ENCODE peak calls at places on chromosomes 12 and 14, in ten cellular contexts. G is body of pancreas, Z is endothelial cell of umbilical vein, D is cardiac muscle cell, I is AG04450, E is GM23338, S is lower lobe of right lung, M is thoracic aorta, A is sigmoid colon, N is psoas muscle. J is an unnamed sample.

GRCh38 chr14:81771876-81772275 is 238.2 kb upstream of the SEL1L start:
- DNase-seq in G (no peak), Z (no peak), D (no peak), I (no peak), E (no peak), S (no peak), M (no peak), A (no peak), N (no peak), J (no peak)

GRCh38 chr14:73834258-73834620 is 17.4 kb upstream of the PTGR2 start:
- DNase-seq in G (no peak), Z (no peak), D (no peak), I (no peak), E (no peak), S (no peak), M (no peak), A (no peak), N (no peak), J (no peak)

GRCh38 chr14:89056394-89056793 is 231.9 kb downstream of the TTC8 start:
- DNase-seq in G (no peak), Z (no peak), D (no peak), I (no peak), E (no peak), S (no peak), M (no peak), A (no peak), N (no peak), J (no peak)

GRCh38 chr12:102542816-102543448 is 62.6 kb upstream of the IGF1 start:
- DNase-seq in G (no peak), Z (no peak), D (no peak), I (no peak), E (no peak), S (no peak), M (no peak), A (no peak), N (no peak), J (no peak)

GRCh38 chr14:105087963-105088811 is 23.0 kb upstream of the GPR132 start:
- DNase-seq in G (peak), Z (no peak), D (peak), I (no peak), E (peak), S (peak), M (no peak), A (peak), N (no peak), J (no peak)

GRCh38 chr12:50620050-50620974 is 115.5 kb downstream of the DIP2B start:
- DNase-seq in G (no peak), Z (no peak), D (peak), I (no peak), E (peak), S (no peak), M (no peak), A (no peak), N (no peak), J (no peak)

GRCh38 chr12:57864382-57864781 is 17.9 kb upstream of the CTDSP2 start:
- DNase-seq in G (no peak), Z (no peak), D (no peak), I (no peak), E (peak), S (no peak), M (no peak), A (peak), N (no peak), J (no peak)

GRCh38 chr14:32560213-32560857 is 231.2 kb downstream of the AKAP6 start:
- DNase-seq in G (peak), Z (peak), D (peak), I (peak), E (peak), S (no peak), M (no peak), A (peak), N (no peak), J (peak)

GRCh38 chr12:75120202-75120774 is 89.4 kb downstream of the KCNC2 start:
- DNase-seq in G (no peak), Z (peak), D (no peak), I (no peak), E (no peak), S (no peak), M (no peak), A (no peak), N (no peak), J (no peak)

GRCh38 chr12:117441751-117442150 is 80.3 kb upstream of the NOS1 start:
- DNase-seq in G (peak), Z (no peak), D (peak), I (no peak), E (peak), S (no peak), M (no peak), A (peak), N (peak), J (peak)

GRCh38 chr12:11882301-11883019 is 188.3 kb upstream of the BCL2L14 start:
- DNase-seq in G (no peak), Z (peak), D (no peak), I (no peak), E (no peak), S (no peak), M (no peak), A (no peak), N (no peak), J (no peak)

GRCh38 chr14:65373671-65374039 is 38.9 kb upstream of the FUT8 start:
- DNase-seq in G (peak), Z (no peak), D (no peak), I (no peak), E (no peak), S (no peak), M (no peak), A (no peak), N (peak), J (peak)

GRCh38 chr14:93025055-93025454 is 90.7 kb downstream of the ITPK1 start:
- DNase-seq in G (no peak), Z (no peak), D (no peak), I (no peak), E (no peak), S (no peak), M (no peak), A (no peak), N (no peak), J (no peak)

GRCh38 chr12:2339022-2339431 is 286.2 kb downstream of the CACNA1C start:
- DNase-seq in G (no peak), Z (peak), D (peak), I (peak), E (no peak), S (no peak), M (no peak), A (no peak), N (no peak), J (no peak)

GRCh38 chr12:105234197-105234596 is 1.8 kb downstream of the APPL2 start:
- DNase-seq in G (no peak), Z (peak), D (no peak), I (no peak), E (no peak), S (no peak), M (no peak), A (no peak), N (no peak), J (no peak)

GRCh38 chr12:120775862-120776552 is 50.4 kb downstream of the ACADS start:
- DNase-seq in G (no peak), Z (no peak), D (peak), I (no peak), E (no peak), S (no peak), M (no peak), A (no peak), N (no peak), J (no peak)
- TF ChIP-seq CTCF in G (no peak), Z (no peak), D (peak), I (peak), E (no peak), S (peak), M (peak), A (no peak), N (peak), J (peak)

GRCh38 chr14:24085215-24085614 is 8.9 kb upstream of the PCK2 start:
- DNase-seq in G (no peak), Z (no peak), D (no peak), I (no peak), E (no peak), S (no peak), M (no peak), A (no peak), N (no peak), J (no peak)

GRCh38 chr14:24083462-24083861 is 10.6 kb upstream of the PCK2 start:
- DNase-seq in G (no peak), Z (no peak), D (no peak), I (no peak), E (no peak), S (no peak), M (no peak), A (no peak), N (no peak), J (no peak)

GRCh38 chr14:24086193-24086955 is 7.7 kb upstream of the PCK2 start:
- DNase-seq in G (no peak), Z (no peak), D (no peak), I (no peak), E (no peak), S (no peak), M (no peak), A (no peak), N (no peak), J (no peak)

GRCh38 chr14:24082411-24083080 is 11.2 kb downstream of the CPNE6 start:
- DNase-seq in G (no peak), Z (no peak), D (no peak), I (no peak), E (no peak), S (peak), M (no peak), A (no peak), N (peak), J (no peak)

DNA sequence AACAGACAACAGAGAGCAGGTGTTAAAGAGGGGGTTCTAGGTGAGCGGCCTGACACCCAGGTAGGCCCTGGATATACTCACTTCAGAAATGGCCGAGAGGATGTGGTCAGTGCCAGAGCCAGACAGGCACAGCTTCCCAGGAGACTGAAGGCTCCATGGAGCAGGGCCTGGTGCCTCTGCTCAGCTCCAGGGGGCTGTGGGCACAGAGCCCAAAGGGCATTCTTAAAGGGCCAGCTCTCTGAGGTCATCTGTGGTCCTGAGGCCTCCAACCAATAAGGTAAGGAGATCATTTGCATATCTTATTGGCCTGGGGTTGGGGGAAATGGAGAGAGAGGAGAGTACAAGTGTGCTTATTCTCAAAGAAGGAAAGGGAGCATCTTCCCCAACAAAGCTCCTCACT is 9.7 kb upstream of the PCK2 start:
- DNase-seq in G (no peak), Z (no peak), D (no peak), I (no peak), E (no peak), S (peak), M (no peak), A (no peak), N (no peak), J (no peak)
- H3K27ac ChIP-seq in G (no peak), Z (no peak), D (no peak), I (no peak), E (no peak), S (no peak), M (no peak), A (no peak), N (no peak), J (no peak)

DNA sequence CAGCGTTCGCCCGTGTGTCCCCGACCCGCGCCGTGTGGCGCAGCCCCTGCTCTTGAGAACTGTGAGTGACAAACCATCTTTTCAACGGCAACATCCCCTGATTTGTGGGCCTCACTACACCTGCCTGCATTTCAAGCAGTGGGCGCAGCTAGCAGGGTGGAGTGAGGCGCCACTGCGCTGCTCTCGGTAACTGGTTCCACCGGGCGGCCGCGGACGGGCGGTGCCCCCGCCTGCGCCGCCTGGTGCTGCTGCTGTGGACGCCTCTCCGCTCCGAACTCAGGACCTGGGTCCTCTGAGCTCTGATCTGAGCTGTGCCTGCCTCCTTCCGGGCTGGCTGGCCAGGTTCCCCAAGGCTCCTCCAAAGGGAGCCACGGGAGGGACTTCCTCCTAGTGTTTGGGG is 5.9 kb upstream of the DEGS2 start:
- DNase-seq in G (no peak), Z (no peak), D (no peak), I (no peak), E (peak), S (no peak), M (no peak), A (no peak), N (no peak), J (no peak)
- H3K4me3 ChIP-seq in G (no peak), Z (no peak), D (no peak), I (no peak), E (peak), S (no peak), M (no peak), A (no peak), N (no peak), J (no peak)

DNA sequence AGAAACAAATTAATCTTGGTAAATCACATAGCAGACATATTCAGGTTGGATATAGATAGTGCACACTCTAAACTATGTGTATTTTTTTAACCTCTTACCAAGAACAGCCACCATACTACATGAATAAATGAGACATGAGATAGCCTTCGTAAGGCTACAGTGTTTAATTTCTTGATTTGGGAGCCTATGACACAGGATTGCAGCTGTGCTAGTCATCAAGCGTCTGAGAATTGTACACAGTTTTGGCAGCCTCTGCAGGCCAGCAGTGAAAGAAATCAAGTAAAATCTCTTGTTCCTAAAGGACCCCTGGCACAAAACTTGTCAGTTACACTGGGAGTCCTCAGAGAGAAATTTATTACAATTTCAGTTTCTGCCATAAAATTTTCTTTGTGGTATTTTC is 236.1 kb downstream of the C12orf50 start:
- DNase-seq in G (no peak), Z (no peak), D (peak), I (no peak), E (no peak), S (no peak), M (no peak), A (no peak), N (no peak), J (no peak)
- TF ChIP-seq CTCF in G (no peak), Z (no peak), D (no peak), I (no peak), E (no peak), S (no peak), M (no peak), A (no peak), N (no peak), J (no peak)